ENCODE peak calls at places on chromosome 19, in five cellular contexts. One of them, this sample, is unnamed.

GRCh38 chr19:12494260-12494860 is 9.7 kb upstream of the ZNF709 start:
- DNase-seq in hepatocyte: no peak
- DNase-seq in AG04449: no peak
- DNase-seq in stomach: no peak
- DNase-seq in K562: no peak
- DNase-seq in this sample: no peak

GRCh38 chr19:10211691-10212090 is 16.9 kb upstream of the DNMT1 start:
- DNase-seq in AG04449: no peak
- DNase-seq in K562: no peak
- DNase-seq in hepatocyte: no peak
- DNase-seq in stomach: no peak
- DNase-seq in this sample: no peak

GRCh38 chr19:24004166-24004565 is 82.8 kb upstream of the ZNF254 start:
- DNase-seq in AG04449: no peak
- DNase-seq in hepatocyte: no peak
- DNase-seq in stomach: no peak
- DNase-seq in K562: no peak
- DNase-seq in this sample: no peak

GRCh38 chr19:50843701-50844221 is 10.4 kb upstream of the KLK15 start:
- DNase-seq in K562: no peak
- DNase-seq in AG04449: no peak
- DNase-seq in stomach: no peak
- DNase-seq in hepatocyte: no peak
- DNase-seq in this sample: no peak

GRCh38 chr19:30111456-30111855 is 169.4 kb downstream of the URI1 start:
- DNase-seq in hepatocyte: no peak
- DNase-seq in stomach: no peak
- DNase-seq in AG04449: no peak
- DNase-seq in K562: no peak
- DNase-seq in this sample: no peak

GRCh38 chr19:45305421-45305820 is 17.3 kb downstream of the CKM start:
- DNase-seq in K562: peak
- DNase-seq in stomach: no peak
- DNase-seq in hepatocyte: no peak
- DNase-seq in AG04449: no peak
- DNase-seq in this sample: no peak

GRCh38 chr19:8595651-8596050 is 14.9 kb downstream of the ADAMTS10 start:
- DNase-seq in K562: no peak
- DNase-seq in hepatocyte: no peak
- DNase-seq in stomach: no peak
- DNase-seq in AG04449: no peak
- DNase-seq in this sample: no peak

GRCh38 chr19:6109947-6110346 is 353 bp downstream of the RFX2 start:
- DNase-seq in stomach: no peak
- DNase-seq in AG04449: no peak
- DNase-seq in hepatocyte: no peak
- DNase-seq in K562: no peak
- DNase-seq in this sample: no peak

GRCh38 chr19:33507021-33507956 is 14.3 kb downstream of the PEPD start:
- DNase-seq in stomach: no peak
- DNase-seq in AG04449: no peak
- DNase-seq in hepatocyte: no peak
- DNase-seq in K562: no peak
- DNase-seq in this sample: no peak

GRCh38 chr19:32291876-32292275 is 53.5 kb upstream of the ZNF507 start:
- DNase-seq in K562: no peak
- DNase-seq in hepatocyte: no peak
- DNase-seq in AG04449: no peak
- DNase-seq in stomach: no peak
- DNase-seq in this sample: no peak

GRCh38 chr19:5514001-5514400 is 53.8 kb downstream of the TINCR start:
- DNase-seq in hepatocyte: no peak
- DNase-seq in stomach: no peak
- DNase-seq in K562: no peak
- DNase-seq in AG04449: no peak
- DNase-seq in this sample: no peak

GRCh38 chr19:54002495-54003315 is 11.3 kb downstream of the CACNG6 start:
- DNase-seq in hepatocyte: no peak
- DNase-seq in AG04449: no peak
- DNase-seq in K562: no peak
- DNase-seq in stomach: no peak
- DNase-seq in this sample: no peak

GRCh38 chr19:57850553-57851017 is 926 bp downstream of the ZNF587 start:
- DNase-seq in hepatocyte: peak
- DNase-seq in stomach: peak
- DNase-seq in K562: peak
- DNase-seq in AG04449: no peak
- DNase-seq in this sample: no peak

GRCh38 chr19:50921391-50922315 is 10.5 kb upstream of the KLK4 start:
- DNase-seq in K562: no peak
- DNase-seq in stomach: no peak
- DNase-seq in AG04449: no peak
- DNase-seq in hepatocyte: no peak
- DNase-seq in this sample: no peak

GRCh38 chr19:40663712-40664692 is 26.4 kb downstream of the NUMBL start:
- DNase-seq in K562: peak
- DNase-seq in AG04449: no peak
- DNase-seq in hepatocyte: peak
- DNase-seq in stomach: no peak
- DNase-seq in this sample: no peak

GRCh38 chr19:1968279-1969175 is 27.6 kb downstream of the CSNK1G2 start:
- DNase-seq in K562: no peak
- DNase-seq in hepatocyte: no peak
- DNase-seq in AG04449: no peak
- DNase-seq in stomach: no peak
- DNase-seq in this sample: no peak

GRCh38 chr19:54521022-54521859 is 18.6 kb downstream of the LAIR2 start:
- DNase-seq in AG04449: no peak
- DNase-seq in stomach: no peak
- DNase-seq in hepatocyte: no peak
- DNase-seq in K562: no peak
- DNase-seq in this sample: no peak

GRCh38 chr19:40217027-40217810 is 965 bp downstream of the TTC9B start:
- DNase-seq in stomach: peak
- DNase-seq in hepatocyte: peak
- DNase-seq in K562: peak
- DNase-seq in AG04449: no peak
- DNase-seq in this sample: no peak

GRCh38 chr19:54551293-54551692 is 22.3 kb upstream of the LILRA2 start:
- DNase-seq in AG04449: no peak
- DNase-seq in K562: no peak
- DNase-seq in hepatocyte: no peak
- DNase-seq in stomach: no peak
- DNase-seq in this sample: no peak

GRCh38 chr19:32308436-32309077 is 36.9 kb upstream of the ZNF507 start:
- DNase-seq in K562: no peak
- DNase-seq in AG04449: no peak
- DNase-seq in stomach: no peak
- DNase-seq in hepatocyte: no peak
- DNase-seq in this sample: no peak

GRCh38 chr19:39403331-39404312 is 3.0 kb upstream of the ZFP36 start:
- DNase-seq in hepatocyte: peak
- DNase-seq in stomach: peak
- DNase-seq in K562: peak
- DNase-seq in AG04449: peak
- DNase-seq in this sample: peak

GRCh38 chr19:41951686-41952172 is 7.4 kb downstream of the RABAC1 start:
- DNase-seq in stomach: peak
- DNase-seq in hepatocyte: peak
- DNase-seq in K562: peak
- DNase-seq in AG04449: no peak
- DNase-seq in this sample: peak

GRCh38 chr19:39997595-39998216 is 846 bp downstream of the ZNF546 start:
- DNase-seq in hepatocyte: no peak
- DNase-seq in AG04449: no peak
- DNase-seq in K562: no peak
- DNase-seq in stomach: no peak
- DNase-seq in this sample: no peak

GRCh38 chr19:1168562-1168873 is 5.5 kb downstream of the SBNO2 start:
- DNase-seq in stomach: no peak
- DNase-seq in K562: no peak
- DNase-seq in AG04449: no peak
- DNase-seq in hepatocyte: no peak
- DNase-seq in this sample: no peak

GRCh38 chr19:23015660-23016059 is 12.7 kb upstream of the ZNF728 start:
- DNase-seq in AG04449: no peak
- DNase-seq in hepatocyte: no peak
- DNase-seq in stomach: no peak
- DNase-seq in K562: no peak
- DNase-seq in this sample: no peak

GRCh38 chr19:12833747-12834417 is 497 bp downstream of the RTBDN start:
- DNase-seq in AG04449: no peak
- DNase-seq in hepatocyte: peak
- DNase-seq in stomach: peak
- DNase-seq in K562: peak
- DNase-seq in this sample: no peak

GRCh38 chr19:30229524-30230174 is 142.5 kb upstream of the ZNF536 start:
- DNase-seq in stomach: no peak
- DNase-seq in K562: no peak
- DNase-seq in hepatocyte: peak
- DNase-seq in AG04449: no peak
- DNase-seq in this sample: no peak

GRCh38 chr19:1241417-1242095 is at the start of gene ATP5F1D:
- DNase-seq in stomach: peak
- DNase-seq in hepatocyte: peak
- DNase-seq in AG04449: no peak
- DNase-seq in K562: peak
- DNase-seq in this sample: peak

GRCh38 chr19:47992070-47992469 is at the start of gene BSPH1:
- DNase-seq in hepatocyte: no peak
- DNase-seq in stomach: no peak
- DNase-seq in K562: no peak
- DNase-seq in AG04449: no peak
- DNase-seq in this sample: no peak

GRCh38 chr19:4531562-4532165 is 3.4 kb downstream of the PLIN5 start:
- DNase-seq in AG04449: no peak
- DNase-seq in K562: no peak
- DNase-seq in hepatocyte: no peak
- DNase-seq in stomach: peak
- DNase-seq in this sample: no peak

GRCh38 chr19:6060600-6061391 is 49.5 kb downstream of the RFX2 start:
- DNase-seq in stomach: no peak
- DNase-seq in hepatocyte: peak
- DNase-seq in AG04449: no peak
- DNase-seq in K562: peak
- DNase-seq in this sample: no peak

GRCh38 chr19:6125571-6125989 is 9.9 kb upstream of the ACSBG2 start:
- DNase-seq in AG04449: no peak
- DNase-seq in K562: peak
- DNase-seq in stomach: peak
- DNase-seq in hepatocyte: peak
- DNase-seq in this sample: no peak

DNA sequence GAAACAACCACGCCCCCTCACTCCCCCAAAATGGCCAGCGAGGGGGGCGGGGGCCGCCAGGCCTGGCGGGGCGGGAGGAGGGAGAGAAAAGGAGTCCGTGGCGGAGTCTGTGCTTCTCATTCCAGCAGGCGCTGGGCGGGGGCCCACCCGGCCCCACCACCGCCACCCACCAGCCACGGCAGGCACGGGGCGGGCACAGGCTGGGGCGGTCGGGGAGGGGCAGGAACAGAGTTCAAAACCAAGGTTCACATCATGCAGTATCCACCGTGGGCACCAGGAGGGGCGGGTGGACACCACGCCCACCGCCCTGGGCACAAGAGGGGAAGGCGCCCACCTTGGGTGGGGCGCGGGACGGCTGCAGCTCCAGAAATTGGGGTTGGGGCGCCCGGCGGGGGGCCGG is 12.8 kb downstream of the DPF1 start:
- DNase-seq in K562: no peak
- DNase-seq in hepatocyte: peak
- DNase-seq in AG04449: no peak
- DNase-seq in stomach: no peak
- DNase-seq in this sample: no peak
- TF ChIP-seq CTCF in K562: peak
- TF ChIP-seq CTCF in hepatocyte: no peak
- TF ChIP-seq CTCF in AG04449: peak
- TF ChIP-seq CTCF in stomach: no peak
- TF ChIP-seq CTCF in this sample: no peak

GRCh38 chr19:7197169-7197759 is 97.0 kb downstream of the INSR start:
- DNase-seq in stomach: peak
- DNase-seq in hepatocyte: peak
- DNase-seq in K562: peak
- DNase-seq in AG04449: peak
- DNase-seq in this sample: peak
- TF ChIP-seq CTCF in stomach: no peak
- TF ChIP-seq CTCF in hepatocyte: no peak
- TF ChIP-seq CTCF in K562: no peak
- TF ChIP-seq CTCF in AG04449: no peak
- TF ChIP-seq CTCF in this sample: no peak

GRCh38 chr19:21482863-21483276 is 22.5 kb upstream of the ZNF429 start:
- DNase-seq in AG04449: no peak
- DNase-seq in K562: peak
- DNase-seq in stomach: peak
- DNase-seq in hepatocyte: peak
- DNase-seq in this sample: no peak
- TF ChIP-seq CTCF in AG04449: peak
- TF ChIP-seq CTCF in K562: peak
- TF ChIP-seq CTCF in stomach: no peak
- TF ChIP-seq CTCF in hepatocyte: peak
- TF ChIP-seq CTCF in this sample: peak

GRCh38 chr19:14553939-14554243 is 18.0 kb downstream of the NDUFB7 start:
- DNase-seq in stomach: no peak
- DNase-seq in AG04449: no peak
- DNase-seq in hepatocyte: no peak
- DNase-seq in K562: no peak
- DNase-seq in this sample: no peak

GRCh38 chr19:14554382-14554812 is 17.5 kb downstream of the NDUFB7 start:
- DNase-seq in K562: no peak
- DNase-seq in hepatocyte: peak
- DNase-seq in AG04449: no peak
- DNase-seq in stomach: no peak
- DNase-seq in this sample: no peak

GRCh38 chr19:14558370-14559066 is 13.3 kb downstream of the NDUFB7 start:
- DNase-seq in K562: no peak
- DNase-seq in AG04449: no peak
- DNase-seq in hepatocyte: no peak
- DNase-seq in stomach: no peak
- DNase-seq in this sample: no peak

GRCh38 chr19:14555918-14556661 is 15.8 kb downstream of the NDUFB7 start:
- DNase-seq in AG04449: no peak
- DNase-seq in stomach: no peak
- DNase-seq in hepatocyte: no peak
- DNase-seq in K562: no peak
- DNase-seq in this sample: no peak

DNA sequence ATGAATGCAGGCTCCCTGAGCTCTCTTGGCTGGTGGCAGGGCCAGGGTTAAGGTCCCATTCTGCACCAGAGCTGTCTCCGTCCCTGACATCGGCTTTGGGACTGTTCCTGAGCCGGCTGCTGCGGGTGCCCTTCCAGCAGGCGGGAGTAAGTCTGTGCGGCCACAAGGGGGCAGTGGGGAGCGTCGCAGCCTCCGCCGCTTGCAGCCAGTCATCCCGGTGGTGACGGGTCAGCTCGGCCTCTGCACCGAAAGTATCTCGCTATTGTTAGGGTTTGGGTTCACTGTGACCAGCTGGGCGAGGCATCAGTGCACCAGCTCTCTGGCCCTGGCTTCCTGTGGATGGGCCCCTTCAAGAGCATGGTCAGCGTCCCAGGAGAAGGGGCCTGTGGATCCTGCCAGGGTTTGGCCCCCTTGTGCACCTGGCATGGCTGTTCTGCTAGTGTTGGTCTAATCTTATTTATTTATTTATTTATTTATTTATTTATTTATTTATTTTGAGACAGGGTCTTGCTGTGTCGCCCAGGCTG is 15.1 kb downstream of the NDUFB7 start:
- DNase-seq in hepatocyte: peak
- DNase-seq in AG04449: no peak
- DNase-seq in stomach: peak
- DNase-seq in K562: peak
- DNase-seq in this sample: peak
- TF ChIP-seq CTCF in hepatocyte: peak
- TF ChIP-seq CTCF in AG04449: peak
- TF ChIP-seq CTCF in stomach: no peak
- TF ChIP-seq CTCF in K562: peak
- TF ChIP-seq CTCF in this sample: peak